ENCODE peak calls at places on chromosomes 2 and 18, in seven cellular contexts. B is fibroblast of pulmonary artery, L is RWPE1, E is SK-N-SH, W is D341Med, J is B cell, N is HFFc6. X is an unnamed sample.

GRCh38 chr2:215607790-215608189 is 171.9 kb upstream of the FN1 start:
- DNase-seq in B (peak), L (no peak), E (no peak), W (no peak), J (no peak), N (peak), X (no peak)

GRCh38 chr2:136238552-136239346 is 120.8 kb upstream of the CXCR4 start:
- DNase-seq in B (peak), L (no peak), E (no peak), W (peak), J (peak), N (no peak), X (no peak)

GRCh38 chr2:12950174-12950573 is 233.4 kb downstream of the TRIB2 start:
- DNase-seq in B (no peak), L (no peak), E (no peak), W (no peak), J (no peak), N (no peak), X (no peak)

GRCh38 chr2:23293756-23294155 is 91.2 kb upstream of the KLHL29 start:
- DNase-seq in B (peak), L (no peak), E (no peak), W (no peak), J (no peak), N (peak), X (no peak)

GRCh38 chr2:113851640-113852039 is 38.2 kb upstream of the ACTR3 start:
- DNase-seq in B (peak), L (no peak), E (no peak), W (no peak), J (no peak), N (no peak), X (no peak)

GRCh38 chr2:157971702-157972101 is 95.6 kb upstream of the ACVR1 start:
- DNase-seq in B (no peak), L (peak), E (no peak), W (no peak), J (no peak), N (no peak), X (peak)

GRCh38 chr2:117855886-117856285 is 41.4 kb downstream of the DDX18 start:
- DNase-seq in B (peak), L (no peak), E (no peak), W (no peak), J (no peak), N (no peak), X (no peak)

GRCh38 chr18:39770399-39770798 is 2184.6 kb upstream of the PIK3C3 start:
- DNase-seq in B (no peak), L (no peak), E (no peak), W (no peak), J (no peak), N (no peak), X (no peak)

GRCh38 chr2:218570850-218571249 is 2.2 kb downstream of the CNOT9 start:
- DNase-seq in B (peak), L (no peak), E (no peak), W (no peak), J (no peak), N (peak), X (no peak)

GRCh38 chr2:189651284-189651683 is 10.0 kb upstream of the ASNSD1 start:
- DNase-seq in B (no peak), L (no peak), E (no peak), W (no peak), J (no peak), N (no peak), X (no peak)

GRCh38 chr2:95060446-95061118 is 35.1 kb downstream of the MAL start:
- DNase-seq in B (no peak), L (no peak), E (no peak), W (no peak), J (no peak), N (no peak), X (no peak)

GRCh38 chr2:6556755-6557154 is 309.0 kb downstream of the CMPK2 start:
- DNase-seq in B (peak), L (peak), E (no peak), W (no peak), J (no peak), N (peak), X (no peak)

GRCh38 chr2:45014016-45014702 is 4.9 kb upstream of the SIX2 start:
- DNase-seq in B (peak), L (peak), E (peak), W (peak), J (no peak), N (no peak), X (peak)

GRCh38 chr2:176003958-176004357 is 1.9 kb upstream of the LNPK start:
- DNase-seq in B (no peak), L (no peak), E (no peak), W (no peak), J (no peak), N (no peak), X (no peak)

GRCh38 chr18:34993289-34993688 is 47.9 kb upstream of the MAPRE2 start:
- DNase-seq in B (no peak), L (no peak), E (no peak), W (no peak), J (no peak), N (no peak), X (no peak)

GRCh38 chr2:106158871-106159270 is 35.2 kb downstream of the UXS1 start:
- DNase-seq in B (no peak), L (no peak), E (no peak), W (no peak), J (no peak), N (no peak), X (no peak)

X was measured in BE2C.